ENCODE peak calls at places on chromosome 16, in five cellular contexts. One of them, this sample, is unnamed.

GRCh38 chr16:20853076-20853597 is 46.8 kb downstream of the REXO5 start:
- DNase-seq in neural progenitor cell: no peak
- DNase-seq in mucosa of descending colon: no peak
- DNase-seq in spleen: no peak
- DNase-seq in upper lobe of right lung: no peak
- DNase-seq in this sample: no peak

GRCh38 chr16:397135-397661 is at the start of gene NME4:
- DNase-seq in upper lobe of right lung: peak
- DNase-seq in neural progenitor cell: peak
- DNase-seq in mucosa of descending colon: peak
- DNase-seq in spleen: peak
- DNase-seq in this sample: no peak

GRCh38 chr16:58684001-58684353 is 593 bp downstream of the SLC38A7 start:
- DNase-seq in neural progenitor cell: no peak
- DNase-seq in upper lobe of right lung: no peak
- DNase-seq in spleen: no peak
- DNase-seq in mucosa of descending colon: no peak
- DNase-seq in this sample: no peak

GRCh38 chr16:3074860-3075545 is 9.6 kb downstream of the IL32 start:
- DNase-seq in mucosa of descending colon: peak
- DNase-seq in neural progenitor cell: no peak
- DNase-seq in spleen: peak
- DNase-seq in upper lobe of right lung: no peak
- DNase-seq in this sample: no peak

GRCh38 chr16:85987750-85988078 is 88.8 kb downstream of the IRF8 start:
- DNase-seq in upper lobe of right lung: no peak
- DNase-seq in spleen: no peak
- DNase-seq in mucosa of descending colon: no peak
- DNase-seq in neural progenitor cell: no peak
- DNase-seq in this sample: no peak

GRCh38 chr16:54193656-54194007 is 93.0 kb downstream of the IRX3 start:
- DNase-seq in spleen: peak
- DNase-seq in upper lobe of right lung: peak
- DNase-seq in mucosa of descending colon: peak
- DNase-seq in neural progenitor cell: peak
- DNase-seq in this sample: no peak

GRCh38 chr16:53094013-53094630 is 39.3 kb downstream of the CHD9 start:
- DNase-seq in spleen: peak
- DNase-seq in mucosa of descending colon: peak
- DNase-seq in neural progenitor cell: no peak
- DNase-seq in upper lobe of right lung: peak
- DNase-seq in this sample: no peak

GRCh38 chr16:11603331-11603750 is 16.6 kb upstream of the LITAF start:
- DNase-seq in upper lobe of right lung: peak
- DNase-seq in mucosa of descending colon: peak
- DNase-seq in neural progenitor cell: peak
- DNase-seq in spleen: peak
- DNase-seq in this sample: no peak

DNA sequence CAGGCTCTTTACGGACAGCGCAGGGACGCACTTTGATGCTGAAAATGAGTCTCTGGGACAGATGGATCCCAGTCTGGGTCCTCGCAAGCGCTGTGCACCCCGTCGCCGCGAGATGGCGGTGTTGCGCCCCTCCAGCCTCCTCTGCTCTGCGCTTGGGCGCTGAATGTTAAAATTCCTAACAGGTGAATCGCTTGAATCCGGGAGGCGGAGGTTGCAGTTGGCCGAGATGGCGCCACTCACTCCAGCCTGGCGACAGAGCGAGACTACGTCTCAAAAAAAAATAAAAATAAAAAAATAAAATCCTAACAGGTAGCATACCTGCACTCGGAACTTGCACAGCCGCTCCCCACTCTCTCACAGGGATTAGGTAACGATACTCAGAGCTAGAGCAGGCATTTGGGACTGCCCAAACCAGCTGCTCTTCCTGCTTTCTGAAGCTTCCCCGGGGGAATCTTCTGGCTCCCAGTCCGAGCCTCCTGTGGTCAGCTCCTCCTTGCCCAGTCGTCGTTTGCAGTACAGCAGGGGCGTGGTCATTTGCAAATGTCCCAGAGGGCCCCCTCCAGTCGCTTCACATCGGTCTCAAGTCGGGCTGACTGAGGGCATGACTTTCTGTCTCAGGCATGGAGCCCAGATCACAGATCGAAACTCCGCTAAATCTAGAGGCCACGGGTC is 26.2 kb upstream of the OSGIN1 start:
- DNase-seq in upper lobe of right lung: peak
- DNase-seq in mucosa of descending colon: peak
- DNase-seq in neural progenitor cell: peak
- DNase-seq in spleen: peak
- DNase-seq in this sample: no peak
- H3K4me3 ChIP-seq in upper lobe of right lung: no peak
- H3K4me3 ChIP-seq in mucosa of descending colon: no peak
- H3K4me3 ChIP-seq in neural progenitor cell: peak
- H3K4me3 ChIP-seq in spleen: no peak
- H3K4me3 ChIP-seq in this sample: no peak

GRCh38 chr16:64094992-64095579 is 1026.8 kb downstream of the CDH11 start:
- DNase-seq in spleen: no peak
- DNase-seq in upper lobe of right lung: no peak
- DNase-seq in mucosa of descending colon: no peak
- DNase-seq in neural progenitor cell: no peak
- DNase-seq in this sample: peak
- H3K4me3 ChIP-seq in spleen: no peak
- H3K4me3 ChIP-seq in upper lobe of right lung: no peak
- H3K4me3 ChIP-seq in mucosa of descending colon: no peak
- H3K4me3 ChIP-seq in neural progenitor cell: no peak
- H3K4me3 ChIP-seq in this sample: no peak

GRCh38 chr16:28932339-28933141 is 769 bp downstream of the CD19 start:
- DNase-seq in spleen: no peak
- DNase-seq in neural progenitor cell: no peak
- DNase-seq in upper lobe of right lung: no peak
- DNase-seq in mucosa of descending colon: no peak
- DNase-seq in this sample: no peak
- H3K4me3 ChIP-seq in spleen: peak
- H3K4me3 ChIP-seq in neural progenitor cell: no peak
- H3K4me3 ChIP-seq in upper lobe of right lung: no peak
- H3K4me3 ChIP-seq in mucosa of descending colon: no peak
- H3K4me3 ChIP-seq in this sample: no peak

GRCh38 chr16:88333645-88334516 is 48.9 kb upstream of the ZNF469 start:
- DNase-seq in neural progenitor cell: no peak
- DNase-seq in upper lobe of right lung: no peak
- DNase-seq in mucosa of descending colon: no peak
- DNase-seq in spleen: no peak
- DNase-seq in this sample: no peak
- H3K4me3 ChIP-seq in neural progenitor cell: no peak
- H3K4me3 ChIP-seq in upper lobe of right lung: no peak
- H3K4me3 ChIP-seq in mucosa of descending colon: no peak
- H3K4me3 ChIP-seq in spleen: no peak
- H3K4me3 ChIP-seq in this sample: peak

DNA sequence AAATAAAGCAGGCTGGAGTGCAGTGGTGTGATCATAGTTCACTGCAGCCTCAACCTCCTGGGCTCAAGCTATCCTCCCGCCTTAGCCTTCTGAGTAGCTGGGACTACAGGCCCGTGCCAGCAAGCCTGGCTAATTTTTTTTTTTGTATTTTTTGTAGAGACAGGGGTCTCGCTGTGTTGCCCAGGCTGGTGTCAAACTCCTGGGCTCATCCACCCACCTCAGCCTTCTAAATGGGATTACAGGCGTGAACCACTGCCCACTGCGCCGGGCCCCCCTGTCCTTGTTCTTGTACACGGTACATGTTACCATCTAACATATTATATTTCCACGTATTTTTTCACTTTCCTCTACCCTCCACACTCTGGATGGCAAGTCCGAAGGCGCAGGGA is 3.1 kb upstream of the CDH3 start:
- DNase-seq in mucosa of descending colon: no peak
- DNase-seq in upper lobe of right lung: no peak
- DNase-seq in neural progenitor cell: no peak
- DNase-seq in spleen: no peak
- DNase-seq in this sample: no peak
- H3K4me3 ChIP-seq in mucosa of descending colon: no peak
- H3K4me3 ChIP-seq in upper lobe of right lung: peak
- H3K4me3 ChIP-seq in neural progenitor cell: peak
- H3K4me3 ChIP-seq in spleen: no peak
- H3K4me3 ChIP-seq in this sample: no peak

GRCh38 chr16:14303182-14303618 is 232.1 kb downstream of the MRTFB start:
- DNase-seq in upper lobe of right lung: no peak
- DNase-seq in mucosa of descending colon: no peak
- DNase-seq in neural progenitor cell: peak
- DNase-seq in spleen: no peak
- DNase-seq in this sample: no peak

GRCh38 chr16:14302031-14302398 is 230.9 kb downstream of the MRTFB start:
- DNase-seq in neural progenitor cell: peak
- DNase-seq in upper lobe of right lung: peak
- DNase-seq in mucosa of descending colon: peak
- DNase-seq in spleen: no peak
- DNase-seq in this sample: peak

GRCh38 chr16:14300631-14301149 is 229.6 kb downstream of the MRTFB start:
- DNase-seq in neural progenitor cell: peak
- DNase-seq in mucosa of descending colon: peak
- DNase-seq in upper lobe of right lung: peak
- DNase-seq in spleen: peak
- DNase-seq in this sample: peak

GRCh38 chr16:14302399-14303181 is 231.5 kb downstream of the MRTFB start:
- DNase-seq in mucosa of descending colon: peak
- DNase-seq in spleen: peak
- DNase-seq in neural progenitor cell: peak
- DNase-seq in upper lobe of right lung: no peak
- DNase-seq in this sample: no peak

DNA sequence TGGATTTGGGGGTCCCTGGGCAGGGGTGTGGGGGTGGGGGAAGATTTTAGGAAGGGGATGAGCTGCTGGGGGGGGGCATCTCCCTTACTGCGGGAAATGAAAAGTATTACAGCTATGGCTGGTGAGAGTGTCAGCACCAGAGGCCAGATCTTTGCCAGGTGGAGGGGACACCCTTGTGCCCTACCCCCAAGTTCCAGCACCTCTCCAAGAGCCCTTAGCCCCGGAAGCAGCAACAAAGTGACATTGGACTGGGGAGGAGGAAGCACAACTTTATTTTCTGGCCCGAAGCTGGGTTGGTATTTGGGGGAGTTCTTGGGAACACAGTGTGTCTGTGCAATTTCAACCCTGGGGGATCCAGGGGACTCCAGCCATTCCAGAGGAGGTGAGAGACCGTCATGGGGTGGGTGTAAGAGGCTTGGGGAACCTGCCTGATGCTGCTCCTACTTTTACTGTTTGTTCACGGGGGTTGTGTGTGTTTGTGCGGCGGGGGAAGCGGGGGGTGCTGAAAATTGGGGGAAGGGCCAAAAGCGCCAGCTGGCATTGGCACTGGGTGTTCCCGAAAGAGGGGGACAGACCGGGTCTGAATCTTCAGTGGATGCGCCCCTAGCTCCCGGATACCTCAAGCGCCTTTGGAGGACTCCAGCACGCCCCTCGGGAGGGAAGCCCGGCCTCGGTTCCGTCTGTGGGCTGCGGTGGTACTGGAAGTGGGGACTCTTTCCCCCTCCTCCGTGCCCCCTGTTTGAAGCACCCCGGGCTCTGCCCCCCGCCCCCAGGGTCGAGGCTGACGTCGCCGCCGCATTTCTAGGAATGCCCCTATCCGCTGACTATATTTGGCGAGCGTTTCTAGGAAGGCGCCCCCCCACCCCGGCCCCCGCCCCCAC is 230.3 kb downstream of the MRTFB start:
- DNase-seq in upper lobe of right lung: peak
- DNase-seq in spleen: peak
- DNase-seq in mucosa of descending colon: peak
- DNase-seq in neural progenitor cell: peak
- DNase-seq in this sample: no peak
- H3K4me3 ChIP-seq in upper lobe of right lung: peak
- H3K4me3 ChIP-seq in spleen: peak
- H3K4me3 ChIP-seq in mucosa of descending colon: no peak
- H3K4me3 ChIP-seq in neural progenitor cell: peak
- H3K4me3 ChIP-seq in this sample: peak

GRCh38 chr16:51553314-51553713 is 402.2 kb upstream of the SALL1 start:
- DNase-seq in neural progenitor cell: no peak
- DNase-seq in spleen: no peak
- DNase-seq in mucosa of descending colon: no peak
- DNase-seq in upper lobe of right lung: no peak
- DNase-seq in this sample: no peak

GRCh38 chr16:51556694-51557327 is 405.7 kb upstream of the SALL1 start:
- DNase-seq in mucosa of descending colon: no peak
- DNase-seq in upper lobe of right lung: no peak
- DNase-seq in spleen: no peak
- DNase-seq in neural progenitor cell: no peak
- DNase-seq in this sample: peak

GRCh38 chr16:51550785-51551184 is 399.7 kb upstream of the SALL1 start:
- DNase-seq in spleen: no peak
- DNase-seq in neural progenitor cell: no peak
- DNase-seq in upper lobe of right lung: no peak
- DNase-seq in mucosa of descending colon: no peak
- DNase-seq in this sample: no peak

GRCh38 chr16:51557670-51558069 is 406.6 kb upstream of the SALL1 start:
- DNase-seq in upper lobe of right lung: no peak
- DNase-seq in mucosa of descending colon: no peak
- DNase-seq in spleen: no peak
- DNase-seq in neural progenitor cell: no peak
- DNase-seq in this sample: no peak

DNA sequence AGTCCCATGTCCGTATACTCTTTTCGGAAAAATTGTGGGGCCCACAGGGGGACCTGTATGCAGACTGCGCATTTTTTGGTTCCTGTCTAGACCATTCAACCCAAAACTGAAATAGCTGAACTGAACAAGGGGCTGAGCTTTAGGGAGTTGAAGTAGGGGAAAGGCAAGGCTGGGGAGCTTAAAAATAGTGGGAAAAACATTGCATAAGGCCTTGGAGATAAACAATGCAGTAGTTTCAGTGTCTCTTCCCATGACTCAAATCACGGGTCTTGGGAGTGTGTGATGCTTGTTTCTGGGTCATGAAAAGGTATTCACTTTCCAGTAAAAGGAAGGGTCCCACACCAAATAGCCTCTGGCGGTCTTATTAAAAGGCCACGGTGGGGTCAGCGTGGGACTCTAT is 402.8 kb upstream of the SALL1 start:
- DNase-seq in mucosa of descending colon: no peak
- DNase-seq in neural progenitor cell: no peak
- DNase-seq in spleen: no peak
- DNase-seq in upper lobe of right lung: no peak
- DNase-seq in this sample: peak
- H3K4me3 ChIP-seq in mucosa of descending colon: no peak
- H3K4me3 ChIP-seq in neural progenitor cell: no peak
- H3K4me3 ChIP-seq in spleen: no peak
- H3K4me3 ChIP-seq in upper lobe of right lung: no peak
- H3K4me3 ChIP-seq in this sample: no peak

GRCh38 chr16:88702364-88703210 is 3.6 kb downstream of the RNF166 start:
- DNase-seq in neural progenitor cell: no peak
- DNase-seq in upper lobe of right lung: no peak
- DNase-seq in spleen: peak
- DNase-seq in mucosa of descending colon: peak
- DNase-seq in this sample: no peak
- H3K4me3 ChIP-seq in neural progenitor cell: no peak
- H3K4me3 ChIP-seq in upper lobe of right lung: peak
- H3K4me3 ChIP-seq in spleen: peak
- H3K4me3 ChIP-seq in mucosa of descending colon: no peak
- H3K4me3 ChIP-seq in this sample: no peak

This sample was measured in skeletal muscle cell.